ENCODE peak calls at places on chromosomes 6 and 20, in seven cellular contexts. Z, R, Y, J, N, I and Q are unnamed samples.

GRCh38 chr20:50296450-50297375 is 106.1 kb downstream of the CEBPB start:
- DNase-seq in R (no peak), Y (no peak), Z (peak), I (no peak), J (no peak), N (no peak), Q (no peak)

GRCh38 chr20:48214601-48215000 is 429.3 kb upstream of the SULF2 start:
- DNase-seq in J (no peak), I (no peak), N (no peak), Z (no peak), Y (no peak), R (no peak), Q (no peak)

GRCh38 chr20:57128051-57128757 is 138.2 kb downstream of the BMP7 start:
- DNase-seq in Z (no peak), I (no peak), R (no peak), Y (no peak), N (no peak), J (no peak), Q (no peak)

GRCh38 chr6:18515767-18516166 is 128.6 kb downstream of the RNF144B start:
- DNase-seq in Z (peak), N (no peak), J (no peak), Y (no peak), I (no peak), R (no peak), Q (no peak)

GRCh38 chr20:24420567-24420966 is 48.9 kb upstream of the SYNDIG1 start:
- DNase-seq in I (no peak), Y (no peak), J (no peak), R (no peak), Z (no peak), N (no peak), Q (no peak)

GRCh38 chr20:37346232-37346525 is 239 bp downstream of the SRC start:
- DNase-seq in R (no peak), N (no peak), Y (no peak), Z (peak), J (no peak), I (no peak), Q (no peak)

GRCh38 chr6:76615395-76615794 is 542.9 kb upstream of the IMPG1 start:
- DNase-seq in J (no peak), Z (no peak), N (no peak), R (no peak), Y (no peak), I (no peak), Q (no peak)

GRCh38 chr6:28137458-28138020 is 4.1 kb upstream of the ZKSCAN8 start:
- DNase-seq in Z (peak), Y (no peak), R (peak), I (no peak), J (no peak), N (no peak), Q (no peak)

GRCh38 chr6:85677243-85677956 is 34.7 kb upstream of the SYNCRIP start:
- DNase-seq in J (no peak), N (no peak), Y (no peak), Z (peak), R (peak), I (no peak), Q (no peak)

GRCh38 chr6:1348675-1349074 is 36.8 kb downstream of the FOXQ1 start:
- DNase-seq in N (no peak), R (peak), J (no peak), Y (no peak), I (peak), Z (peak), Q (no peak)

GRCh38 chr20:38169636-38170035 is 4.6 kb upstream of the TGM2 start:
- DNase-seq in N (no peak), J (no peak), R (no peak), Y (no peak), I (no peak), Z (no peak), Q (no peak)

GRCh38 chr6:84652356-84653026 is 111.9 kb downstream of the TBX18 start:
- DNase-seq in Y (no peak), N (no peak), Z (peak), R (peak), J (no peak), I (no peak), Q (no peak)

GRCh38 chr20:18728165-18728866 is 85.3 kb upstream of the SCP2D1 start:
- DNase-seq in N (no peak), I (no peak), R (no peak), Z (no peak), J (no peak), Y (no peak), Q (no peak)

GRCh38 chr6:133241901-133242760 is 974 bp downstream of the EYA4 start:
- DNase-seq in R (peak), J (no peak), I (peak), Z (peak), N (no peak), Y (no peak), Q (peak)

GRCh38 chr6:97697450-97697849 is 414.4 kb upstream of the MMS22L start:
- DNase-seq in Y (no peak), R (peak), J (no peak), N (no peak), I (no peak), Z (peak), Q (no peak)

GRCh38 chr6:8549381-8549780 is 114.0 kb upstream of the SLC35B3 start:
- DNase-seq in Z (no peak), R (peak), Y (no peak), I (no peak), J (no peak), N (no peak), Q (no peak)

GRCh38 chr20:9075264-9076095 is 6.6 kb downstream of the PLCB4 start:
- DNase-seq in Y (no peak), Z (no peak), J (no peak), N (no peak), R (peak), I (peak), Q (no peak)

GRCh38 chr6:116450769-116451740 is 10.1 kb upstream of the CALHM6 start:
- DNase-seq in R (no peak), J (no peak), Y (no peak), I (peak), Z (no peak), N (no peak), Q (no peak)

GRCh38 chr6:132751306-132751705 is 6.4 kb downstream of the VNN2 start:
- DNase-seq in J (no peak), R (no peak), N (no peak), I (no peak), Z (no peak), Y (no peak), Q (no peak)